ENCODE peak calls at places on chromosome 22, in eight cellular contexts. L is lung, P is left ventricle myocardium inferior, V is heart right ventricle, M is right cardiac atrium, O is fibroblast of lung, S is dorsolateral prefrontal cortex, N is neural progenitor cell. F is an unnamed sample.

GRCh38 chr22:46541536-46541935 is 4.1 kb upstream of the CELSR1 start:
- DNase-seq in L (no peak), P (no peak), V (no peak), M (no peak), O (no peak), S (no peak), N (no peak), F (no peak)

GRCh38 chr22:47448231-47449035 is 686.0 kb downstream of the TBC1D22A start:
- DNase-seq in L (peak), P (no peak), V (no peak), M (no peak), O (no peak), S (no peak), N (no peak), F (no peak)

GRCh38 chr22:40716116-40716515 is 36.8 kb downstream of the MCHR1 start:
- DNase-seq in L (no peak), P (no peak), V (no peak), M (no peak), O (no peak), S (no peak), N (no peak), F (no peak)

GRCh38 chr22:36816635-36817428 is at the start of gene PVALB:
- DNase-seq in L (no peak), P (peak), V (peak), M (peak), O (peak), S (no peak), N (peak), F (no peak)

GRCh38 chr22:44783581-44783980 is 31.2 kb downstream of the ARHGAP8 start:
- DNase-seq in L (no peak), P (no peak), V (no peak), M (no peak), O (no peak), S (no peak), N (no peak), F (no peak)

GRCh38 chr22:43387815-43388214 is 24.0 kb upstream of the MPPED1 start:
- DNase-seq in L (no peak), P (no peak), V (no peak), M (no peak), O (no peak), S (no peak), N (no peak), F (no peak)

GRCh38 chr22:25131198-25131887 is 68.3 kb upstream of the CRYBB3 start:
- DNase-seq in L (no peak), P (no peak), V (no peak), M (no peak), O (no peak), S (no peak), N (no peak), F (no peak)

GRCh38 chr22:44664149-44664548 is 37.9 kb upstream of the PRR5 start:
- DNase-seq in L (peak), P (peak), V (peak), M (peak), O (peak), S (no peak), N (no peak), F (peak)

GRCh38 chr22:20130739-20131592 is 638 bp upstream of the ZDHHC8 start:
- DNase-seq in L (peak), P (peak), V (peak), M (peak), O (peak), S (peak), N (peak), F (peak)

DNA sequence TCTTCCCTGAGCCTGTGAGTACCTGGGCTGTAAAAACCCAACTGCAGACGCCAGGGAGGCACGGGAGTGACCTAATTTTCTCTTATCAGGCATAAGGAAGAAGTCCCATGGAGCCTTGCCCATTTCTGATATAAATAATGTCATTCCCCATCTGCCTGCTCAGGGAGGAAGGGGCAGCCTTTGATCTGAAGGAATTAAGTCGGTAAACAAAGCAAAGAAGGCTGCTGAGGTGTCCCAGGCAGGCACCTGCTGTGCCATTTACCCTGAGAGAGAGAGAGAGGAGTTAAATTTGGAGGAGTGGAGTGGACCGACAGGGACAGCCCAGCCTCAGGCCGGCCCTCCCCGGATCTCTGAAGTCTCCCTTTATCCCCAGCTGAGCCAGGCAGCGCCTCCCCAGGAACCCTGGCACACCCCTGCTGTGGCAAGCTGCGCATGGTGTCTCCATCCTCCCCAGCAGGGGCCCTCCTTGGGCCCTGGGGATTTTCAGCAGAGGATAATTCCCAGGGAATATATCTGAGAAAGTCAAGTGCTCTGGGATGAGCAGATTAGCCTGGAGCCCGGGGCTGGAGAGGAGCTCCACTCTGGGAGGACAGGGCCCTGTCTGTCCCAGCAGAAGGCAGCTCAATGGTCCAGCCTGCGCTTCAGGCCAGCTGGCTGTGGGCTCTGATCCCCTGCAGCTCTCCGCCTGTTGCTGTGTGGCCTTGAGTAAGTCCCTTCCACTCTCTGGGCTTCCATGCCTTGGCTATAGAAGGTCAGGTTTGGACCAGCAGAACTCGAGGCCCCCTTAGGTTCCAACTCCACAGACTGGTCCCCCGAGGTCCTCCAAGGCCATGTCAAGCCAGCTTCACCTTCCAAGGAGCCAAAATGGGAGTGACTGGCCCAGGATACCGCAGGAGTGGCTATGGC is 17.5 kb upstream of the CABP7 start:
- DNase-seq in L (no peak), P (no peak), V (no peak), M (peak), O (no peak), S (no peak), N (peak), F (no peak)
- H3K27ac ChIP-seq in L (no peak), P (no peak), V (no peak), M (no peak), O (no peak), S (peak), N (no peak), F (peak)

GRCh38 chr22:32837803-32838202 is 36.3 kb downstream of the TIMP3 start:
- DNase-seq in L (no peak), P (no peak), V (no peak), M (peak), O (no peak), S (no peak), N (no peak), F (no peak)

GRCh38 chr22:32839776-32840571 is 38.5 kb downstream of the TIMP3 start:
- DNase-seq in L (no peak), P (peak), V (no peak), M (no peak), O (peak), S (no peak), N (peak), F (no peak)

GRCh38 chr22:32831571-32831970 is 30.1 kb downstream of the TIMP3 start:
- DNase-seq in L (no peak), P (no peak), V (no peak), M (no peak), O (no peak), S (no peak), N (no peak), F (no peak)

GRCh38 chr22:32837142-32837541 is 35.6 kb downstream of the TIMP3 start:
- DNase-seq in L (no peak), P (no peak), V (no peak), M (peak), O (no peak), S (no peak), N (no peak), F (no peak)

GRCh38 chr22:32836286-32836859 is 34.9 kb downstream of the TIMP3 start:
- DNase-seq in L (no peak), P (no peak), V (no peak), M (no peak), O (no peak), S (no peak), N (peak), F (no peak)
- H3K27ac ChIP-seq in L (no peak), P (peak), V (no peak), M (peak), O (no peak), S (no peak), N (no peak), F (no peak)

DNA sequence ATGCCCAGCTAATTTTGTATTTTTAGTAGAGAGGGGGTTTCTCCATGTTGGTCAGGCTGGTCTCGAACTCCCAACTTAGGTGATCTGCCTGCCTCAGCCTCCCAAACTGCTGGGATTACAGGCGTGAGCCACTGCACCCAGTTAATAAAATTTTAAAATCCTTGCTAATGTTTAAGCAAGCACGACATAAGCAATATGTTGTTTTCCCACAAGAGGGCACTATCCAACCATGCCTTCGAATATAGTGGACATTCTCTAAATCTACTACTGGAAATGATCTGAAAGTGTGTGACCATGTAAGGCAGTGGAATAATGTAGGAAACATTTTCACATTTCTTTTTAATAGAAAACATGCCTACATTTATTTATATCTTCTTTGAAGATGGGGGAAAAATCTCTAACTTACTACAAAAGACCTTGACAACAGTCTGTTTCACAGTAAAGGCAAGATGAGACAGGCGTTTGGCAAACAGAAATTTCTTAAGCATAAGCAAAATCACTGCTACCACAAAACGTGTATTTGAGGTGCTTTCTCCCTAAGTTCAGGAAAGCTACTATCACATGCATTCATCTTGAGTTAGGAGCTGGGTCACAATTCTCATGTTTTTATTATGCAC is 38.2 kb downstream of the PITPNB start:
- DNase-seq in L (peak), P (no peak), V (no peak), M (no peak), O (peak), S (no peak), N (peak), F (no peak)
- H3K27ac ChIP-seq in L (no peak), P (peak), V (peak), M (peak), O (peak), S (peak), N (no peak), F (peak)

GRCh38 chr22:17423616-17424015 is 54.4 kb downstream of the CECR2 start:
- DNase-seq in L (no peak), P (no peak), V (no peak), M (no peak), O (no peak), S (no peak), N (no peak), F (no peak)

GRCh38 chr22:17418890-17419324 is 49.6 kb downstream of the CECR2 start:
- DNase-seq in L (no peak), P (no peak), V (peak), M (peak), O (no peak), S (no peak), N (peak), F (no peak)

GRCh38 chr22:17422736-17423343 is 53.6 kb downstream of the CECR2 start:
- DNase-seq in L (no peak), P (no peak), V (no peak), M (no peak), O (no peak), S (no peak), N (no peak), F (no peak)

DNA sequence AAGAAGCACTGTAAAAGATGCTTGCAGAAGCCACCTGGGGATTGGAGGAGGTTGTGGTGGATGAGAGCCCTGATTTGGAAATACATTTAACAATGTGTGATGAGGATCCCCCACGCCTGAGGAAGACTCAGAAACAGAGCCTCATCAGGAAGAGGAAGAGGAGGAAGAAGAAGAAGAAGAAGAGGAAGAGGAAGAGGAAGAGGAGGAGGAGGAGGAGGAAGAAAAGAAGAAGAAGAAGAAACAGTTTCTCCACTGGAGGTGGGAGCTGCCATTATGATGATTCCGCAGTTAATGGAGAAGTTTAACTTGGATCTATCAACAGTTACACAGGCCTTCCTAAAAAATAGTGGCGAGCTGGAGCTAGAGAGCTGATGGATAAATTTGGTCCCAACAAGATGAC is 50.1 kb downstream of the CECR2 start:
- DNase-seq in L (no peak), P (no peak), V (no peak), M (no peak), O (no peak), S (no peak), N (no peak), F (no peak)
- H3K27ac ChIP-seq in L (no peak), P (no peak), V (no peak), M (no peak), O (no peak), S (no peak), N (peak), F (no peak)

DNA sequence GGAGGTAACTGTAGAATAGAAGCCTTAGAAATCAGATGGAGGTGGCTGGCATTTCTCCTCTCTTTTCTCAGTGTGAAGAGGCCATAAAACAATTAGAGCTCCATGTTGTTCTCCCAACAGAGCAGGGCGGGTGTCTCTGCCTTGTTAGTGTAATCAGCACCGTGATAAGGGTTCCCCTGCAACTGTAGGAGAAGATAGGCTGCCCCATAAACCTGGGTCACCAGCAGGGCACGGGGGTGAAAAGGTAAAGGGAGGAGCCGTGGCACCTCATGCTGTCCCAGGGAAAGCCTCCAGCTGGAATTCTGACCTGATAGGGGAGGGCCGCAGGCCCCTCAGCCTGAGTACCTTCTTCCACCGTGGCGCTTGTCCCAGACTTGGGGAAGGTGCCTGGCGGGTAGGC is 68.7 kb downstream of the ISX start:
- DNase-seq in L (no peak), P (no peak), V (no peak), M (no peak), O (no peak), S (no peak), N (no peak), F (no peak)
- H3K27ac ChIP-seq in L (no peak), P (no peak), V (no peak), M (no peak), O (no peak), S (no peak), N (peak), F (no peak)

GRCh38 chr22:23103199-23103954 is 33.1 kb downstream of the GNAZ start:
- DNase-seq in L (no peak), P (no peak), V (no peak), M (no peak), O (no peak), S (no peak), N (no peak), F (peak)

GRCh38 chr22:23102776-23103175 is 32.5 kb downstream of the GNAZ start:
- DNase-seq in L (no peak), P (no peak), V (no peak), M (no peak), O (no peak), S (no peak), N (no peak), F (no peak)

GRCh38 chr22:23105919-23106853 is 35.6 kb downstream of the RSPH14 start:
- DNase-seq in L (no peak), P (no peak), V (no peak), M (no peak), O (no peak), S (no peak), N (no peak), F (no peak)

GRCh38 chr22:23105304-23105703 is 35.0 kb downstream of the GNAZ start:
- DNase-seq in L (no peak), P (no peak), V (no peak), M (no peak), O (no peak), S (no peak), N (no peak), F (no peak)

GRCh38 chr22:23104109-23104971 is 34.0 kb downstream of the GNAZ start:
- DNase-seq in L (no peak), P (no peak), V (no peak), M (no peak), O (no peak), S (no peak), N (no peak), F (no peak)
- H3K27ac ChIP-seq in L (no peak), P (no peak), V (no peak), M (no peak), O (no peak), S (peak), N (no peak), F (peak)

DNA sequence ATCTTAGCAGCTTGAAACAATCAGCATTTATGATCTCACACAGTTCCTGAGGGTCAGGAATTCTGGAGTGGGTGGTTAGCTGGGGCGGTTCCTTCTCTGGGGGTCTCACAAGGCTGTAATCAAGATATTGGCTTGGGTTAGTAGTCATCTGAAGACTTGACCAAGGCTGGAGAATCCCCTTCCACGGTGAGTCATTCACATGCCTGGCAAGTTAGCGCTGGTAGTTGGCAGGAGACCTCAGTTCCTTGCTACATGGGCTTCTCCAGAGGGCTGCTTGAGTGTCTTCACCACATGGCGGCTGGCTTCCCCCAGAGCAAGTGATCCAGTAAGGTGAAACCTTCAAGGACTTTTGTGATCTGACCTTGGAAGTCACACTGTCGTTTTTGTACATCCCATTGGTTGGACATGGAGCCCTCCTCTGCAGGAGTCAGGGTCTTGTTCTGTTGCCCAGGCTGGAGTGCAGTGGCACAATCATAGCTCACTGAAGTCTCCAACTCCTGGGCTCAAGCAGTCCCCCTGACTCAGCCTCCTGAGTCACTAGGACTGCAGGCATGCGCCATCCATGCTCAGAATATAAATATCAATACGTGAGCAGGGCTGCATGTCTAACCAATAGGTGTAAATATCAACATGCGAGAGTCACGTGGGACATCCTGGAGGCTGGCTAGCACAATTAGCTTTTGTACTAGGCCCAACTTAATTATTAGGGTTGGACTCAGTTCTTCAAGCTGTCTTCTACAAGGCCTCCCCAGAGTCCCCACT is 7.2 kb upstream of the NIPSNAP1 start:
- DNase-seq in L (no peak), P (no peak), V (no peak), M (no peak), O (peak), S (no peak), N (no peak), F (no peak)
- H3K27ac ChIP-seq in L (no peak), P (no peak), V (no peak), M (no peak), O (no peak), S (no peak), N (no peak), F (no peak)

GRCh38 chr22:23268139-23268712 is 87.9 kb downstream of the BCR start:
- DNase-seq in L (no peak), P (no peak), V (no peak), M (no peak), O (no peak), S (no peak), N (no peak), F (no peak)
- H3K27ac ChIP-seq in L (no peak), P (no peak), V (no peak), M (no peak), O (no peak), S (peak), N (no peak), F (no peak)

F was measured in substantia nigra.